ENCODE peak calls at places on chromosomes 2 and 18, in ten cellular contexts. Y, T, I, X, O, U, D, A, C and R are unnamed samples.

GRCh38 chr2:239190921-239191885 is 209.6 kb downstream of the HDAC4 start:
- DNase-seq in X (no peak), U (peak), Y (no peak), A (no peak), I (peak), C (no peak), D (no peak), T (peak), O (no peak), R (no peak)

GRCh38 chr2:16625201-16625729 is 40.4 kb downstream of the CYRIA start:
- DNase-seq in D (no peak), I (peak), U (no peak), X (no peak), T (no peak), A (peak), O (no peak), C (no peak), Y (no peak), R (no peak)

GRCh38 chr2:89833116-89833779 is 1141.8 kb downstream of the RPIA start:
- DNase-seq in C (no peak), D (no peak), I (no peak), A (no peak), U (no peak), T (no peak), Y (no peak), X (no peak), O (peak), R (no peak)

GRCh38 chr2:36618381-36618780 is 20.4 kb upstream of the FEZ2 start:
- DNase-seq in T (peak), X (no peak), I (no peak), A (no peak), Y (peak), D (peak), U (no peak), O (peak), C (no peak), R (peak)

GRCh38 chr2:62794791-62795190 is 89.3 kb downstream of the EHBP1 start:
- DNase-seq in T (no peak), U (no peak), Y (peak), D (no peak), O (no peak), X (no peak), I (no peak), A (no peak), C (no peak), R (peak)

GRCh38 chr2:80299672-80300071 is 4.9 kb downstream of the LRRTM1 start:
- DNase-seq in X (no peak), T (no peak), I (no peak), O (no peak), D (no peak), C (no peak), Y (no peak), U (no peak), A (no peak), R (no peak)

GRCh38 chr18:48296581-48296980 is 112.6 kb downstream of the ZBTB7C start:
- DNase-seq in T (no peak), X (no peak), A (no peak), C (no peak), I (peak), D (no peak), Y (no peak), O (no peak), U (peak), R (no peak)

GRCh38 chr18:66616523-66616983 is 12.7 kb upstream of the CDH19 start:
- DNase-seq in C (no peak), D (peak), T (no peak), U (no peak), X (no peak), A (no peak), O (peak), Y (peak), I (no peak), R (peak)

GRCh38 chr2:35973132-35973736 is 382.3 kb upstream of the CRIM1 start:
- DNase-seq in O (peak), Y (peak), D (peak), T (no peak), A (no peak), X (no peak), U (no peak), I (no peak), C (no peak), R (peak)

GRCh38 chr18:63887424-63887823 is at the start of gene SERPINB2:
- DNase-seq in A (no peak), C (no peak), O (no peak), Y (peak), D (no peak), U (no peak), I (no peak), X (no peak), T (no peak), R (peak)

GRCh38 chr2:85974395-85974794 is 85.6 kb upstream of the ST3GAL5 start:
- DNase-seq in T (no peak), C (no peak), U (no peak), D (no peak), I (peak), A (no peak), O (no peak), Y (no peak), X (no peak), R (peak)

GRCh38 chr2:127508025-127508620 is 18.2 kb downstream of the IWS1 start:
- DNase-seq in Y (no peak), O (no peak), T (no peak), X (no peak), C (no peak), D (no peak), U (no peak), A (no peak), I (no peak), R (peak)

GRCh38 chr2:165700511-165700910 is 93.5 kb downstream of the GALNT3 start:
- DNase-seq in C (no peak), U (no peak), T (peak), X (no peak), A (no peak), Y (no peak), D (no peak), I (no peak), O (no peak), R (no peak)

GRCh38 chr2:191749181-191749540 is 71.2 kb downstream of the NABP1 start:
- DNase-seq in T (no peak), A (no peak), D (no peak), X (no peak), C (no peak), O (no peak), I (no peak), U (no peak), Y (peak), R (peak)

GRCh38 chr2:40405440-40405839 is 46.5 kb downstream of the SLC8A1 start:
- DNase-seq in Y (no peak), T (no peak), D (no peak), X (no peak), I (no peak), A (no peak), C (no peak), O (no peak), U (no peak), R (no peak)

GRCh38 chr2:236819275-236820002 is 249.8 kb downstream of the ACKR3 start:
- DNase-seq in A (no peak), I (no peak), X (no peak), O (no peak), Y (no peak), D (no peak), U (no peak), T (no peak), C (no peak), R (no peak)

GRCh38 chr2:67991456-67991855 is 71.3 kb downstream of the C1D start:
- DNase-seq in O (no peak), U (no peak), D (no peak), I (no peak), Y (no peak), T (no peak), A (no peak), X (no peak), C (no peak), R (no peak)

GRCh38 chr2:69089244-69089643 is 76.3 kb downstream of the ANTXR1 start:
- DNase-seq in T (no peak), O (no peak), C (no peak), X (no peak), A (no peak), D (no peak), I (no peak), Y (no peak), U (no peak), R (no peak)

GRCh38 chr2:178917555-178917954 is 110.3 kb upstream of the TTN start:
- DNase-seq in T (no peak), Y (no peak), C (no peak), O (no peak), I (no peak), U (no peak), X (no peak), A (no peak), D (no peak), R (no peak)

GRCh38 chr18:21996261-21996892 is 173.0 kb upstream of the GATA6 start:
- DNase-seq in I (no peak), D (no peak), T (no peak), X (no peak), A (peak), O (peak), C (no peak), Y (no peak), U (peak), R (peak)

GRCh38 chr2:225788571-225788970 is 389.1 kb downstream of the NYAP2 start:
- DNase-seq in U (no peak), A (no peak), D (no peak), I (no peak), O (no peak), T (no peak), X (no peak), Y (no peak), C (no peak), R (no peak)

GRCh38 chr2:97693476-97693875 is 19.9 kb upstream of the ZAP70 start:
- DNase-seq in X (no peak), A (no peak), I (no peak), U (no peak), O (no peak), T (no peak), C (no peak), Y (peak), D (no peak), R (peak)

GRCh38 chr2:183490930-183491329 is 366.7 kb downstream of the NUP35 start:
- DNase-seq in D (no peak), C (peak), Y (peak), U (no peak), I (no peak), X (no peak), T (no peak), O (peak), A (no peak), R (peak)

GRCh38 chr2:71609029-71609428 is 155.7 kb downstream of the DYSF start:
- DNase-seq in D (peak), I (peak), Y (no peak), T (peak), C (peak), O (no peak), X (no peak), A (no peak), U (peak), R (no peak)

GRCh38 chr2:71610671-71611070 is 157.3 kb downstream of the DYSF start:
- DNase-seq in A (no peak), U (peak), C (peak), O (no peak), D (peak), Y (no peak), T (no peak), I (no peak), X (no peak), R (no peak)

GRCh38 chr2:71609441-71609840 is 156.1 kb downstream of the DYSF start:
- DNase-seq in A (no peak), I (no peak), Y (peak), X (no peak), U (peak), D (no peak), O (no peak), T (no peak), C (peak), R (no peak)

GRCh38 chr2:71611247-71611646 is 157.9 kb downstream of the DYSF start:
- DNase-seq in T (no peak), A (no peak), C (peak), O (no peak), I (no peak), X (no peak), D (peak), Y (no peak), U (peak), R (no peak)

GRCh38 chr2:71609958-71610357 is 156.6 kb downstream of the DYSF start:
- DNase-seq in X (no peak), O (peak), A (no peak), U (no peak), I (no peak), C (no peak), T (no peak), D (no peak), Y (peak), R (peak)
- TF ChIP-seq CTCF in X (peak), O (peak), A (peak), U (peak), I (no peak), C (peak), T (no peak), D (no peak), Y (peak), R (peak)

DNA sequence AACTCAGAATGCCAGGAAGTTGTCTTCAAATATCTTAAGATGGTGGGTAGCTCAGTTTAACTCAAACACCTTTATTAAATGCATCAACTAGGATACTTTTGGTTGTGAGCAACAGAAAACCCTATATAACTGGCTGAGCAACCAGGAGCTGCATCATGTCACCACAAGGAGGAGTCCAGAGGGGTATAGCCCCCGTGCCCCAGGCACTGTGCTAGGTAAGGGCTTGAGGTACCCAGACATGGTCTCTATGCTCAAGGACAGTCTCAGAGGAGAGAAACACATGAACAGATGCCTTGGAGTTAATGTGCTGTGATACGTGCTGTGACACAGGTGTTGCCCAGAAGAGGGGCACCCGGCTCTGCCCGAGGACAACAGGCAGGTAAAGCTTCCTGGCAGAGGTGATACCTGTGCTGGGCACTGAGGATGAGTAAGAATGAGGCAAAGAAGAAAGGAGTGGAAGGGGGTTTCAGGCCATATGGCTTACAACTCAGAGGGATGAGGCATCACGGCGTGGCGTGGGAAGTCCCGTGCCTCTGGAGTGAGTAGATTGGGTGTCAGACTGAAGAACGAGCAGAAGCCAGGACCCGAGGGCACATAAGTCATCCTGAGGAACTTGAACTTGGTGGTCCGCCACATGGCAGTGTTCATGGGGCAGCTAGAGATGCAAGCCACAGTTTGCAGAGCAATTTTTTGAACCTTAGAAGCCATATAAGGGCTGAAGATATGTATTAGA is 32.0 kb upstream of the CAB39 start:
- DNase-seq in A (no peak), D (no peak), U (no peak), O (no peak), C (no peak), X (no peak), Y (peak), I (no peak), T (no peak), R (peak)
- TF ChIP-seq CTCF in A (no peak), D (no peak), U (no peak), O (no peak), C (no peak), X (no peak), Y (peak), I (no peak), T (no peak), R (peak)

GRCh38 chr2:196606516-196606915 is 33.0 kb upstream of the CCDC150 start:
- DNase-seq in A (no peak), Y (no peak), D (no peak), I (no peak), X (no peak), O (no peak), U (no peak), C (no peak), T (no peak), R (no peak)
- TF ChIP-seq CTCF in A (no peak), Y (no peak), D (no peak), I (no peak), X (no peak), O (no peak), U (no peak), C (no peak), T (no peak), R (no peak)

GRCh38 chr2:43107679-43108078 is 118.7 kb downstream of the ZFP36L2 start:
- DNase-seq in O (no peak), D (no peak), Y (no peak), C (no peak), U (no peak), X (no peak), I (peak), T (no peak), A (no peak), R (no peak)

GRCh38 chr2:43104106-43104505 is 122.3 kb downstream of the ZFP36L2 start:
- DNase-seq in T (no peak), O (no peak), U (no peak), A (no peak), Y (no peak), C (no peak), X (no peak), I (no peak), D (no peak), R (no peak)

GRCh38 chr2:43106767-43107527 is 119.5 kb downstream of the ZFP36L2 start:
- DNase-seq in T (no peak), I (no peak), A (no peak), U (no peak), D (no peak), O (peak), Y (no peak), C (no peak), X (no peak), R (no peak)

GRCh38 chr2:43104763-43105162 is 121.6 kb downstream of the ZFP36L2 start:
- DNase-seq in C (no peak), D (no peak), Y (no peak), U (no peak), O (no peak), A (no peak), T (no peak), I (no peak), X (no peak), R (no peak)

DNA sequence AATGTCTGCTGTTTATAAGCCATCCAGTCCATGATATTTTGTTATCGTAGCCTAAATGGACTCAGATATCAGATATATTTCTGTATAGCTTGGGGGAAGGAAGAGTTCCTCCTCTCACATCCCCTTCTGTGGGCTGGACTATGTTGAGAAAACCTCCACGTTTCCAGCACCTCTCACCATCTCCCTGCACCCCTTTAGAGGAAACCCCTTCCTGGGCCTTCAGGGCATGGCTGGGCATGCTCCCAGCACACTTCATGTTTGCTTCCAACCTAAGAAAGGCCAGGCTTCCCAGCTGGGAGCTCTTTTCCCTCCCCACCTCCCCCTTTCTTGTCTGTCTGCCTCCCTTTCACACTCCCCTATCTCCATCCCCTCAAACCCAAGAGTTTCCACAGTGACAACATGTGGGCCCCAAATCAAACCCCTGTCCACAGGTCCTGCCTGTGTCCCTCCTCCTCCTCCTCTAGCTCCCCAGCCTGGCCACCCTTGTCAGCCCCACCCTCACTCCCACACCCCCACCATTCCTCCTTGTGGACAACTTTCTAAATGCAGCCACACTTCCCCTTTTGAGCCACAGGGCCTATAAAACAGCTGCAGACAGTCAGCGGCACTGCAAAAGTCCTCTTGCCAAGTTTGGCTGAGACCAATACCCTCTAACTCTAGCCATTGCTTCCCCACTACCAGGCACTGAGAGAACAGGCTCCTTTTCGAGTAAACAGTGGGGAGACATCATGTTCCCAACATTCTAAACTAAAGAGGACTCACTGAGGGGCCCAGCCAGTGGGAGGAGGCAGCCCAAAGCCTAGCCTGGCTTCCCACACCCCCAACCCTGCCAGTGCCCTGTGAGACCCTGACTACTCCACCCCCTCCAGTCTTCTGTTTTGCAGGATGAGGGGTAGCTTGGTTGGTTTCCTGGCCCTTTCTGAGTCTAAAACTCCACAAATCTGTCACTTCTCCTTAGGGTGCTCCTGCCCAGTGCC is 120.5 kb downstream of the ZFP36L2 start:
- DNase-seq in I (peak), D (no peak), U (no peak), A (peak), X (no peak), O (peak), C (peak), T (no peak), Y (peak), R (peak)
- TF ChIP-seq CTCF in I (no peak), D (no peak), U (peak), A (peak), X (peak), O (peak), C (peak), T (no peak), Y (peak), R (peak)

GRCh38 chr2:152120430-152120829 is 21.6 kb upstream of the CACNB4 start:
- DNase-seq in D (no peak), Y (no peak), X (no peak), A (no peak), T (no peak), O (no peak), U (no peak), I (no peak), C (no peak), R (no peak)

DNA sequence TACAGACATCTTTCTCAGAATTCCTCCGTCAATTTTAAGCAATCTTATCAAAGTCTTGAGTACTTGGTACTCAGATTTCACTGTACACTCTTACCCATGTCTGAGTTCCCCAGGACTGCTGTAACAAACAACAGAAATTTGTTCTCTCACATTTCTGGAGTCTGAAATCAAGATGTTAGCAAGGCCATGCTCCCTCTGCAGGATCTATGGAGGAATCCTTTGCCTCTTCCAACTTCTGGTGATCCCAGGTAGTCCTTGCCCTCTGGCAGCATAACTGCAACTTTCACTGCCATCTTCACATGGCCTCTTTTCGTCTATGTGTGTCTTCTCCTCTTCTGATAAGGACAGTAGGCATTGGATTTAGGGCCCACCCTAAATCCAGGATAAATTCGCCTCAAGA is 17.1 kb upstream of the CACNB4 start:
- DNase-seq in I (no peak), O (no peak), C (no peak), X (no peak), A (no peak), D (no peak), Y (peak), T (no peak), U (no peak), R (peak)
- TF ChIP-seq CTCF in I (no peak), O (no peak), C (no peak), X (no peak), A (no peak), D (no peak), Y (peak), T (no peak), U (no peak), R (peak)

DNA sequence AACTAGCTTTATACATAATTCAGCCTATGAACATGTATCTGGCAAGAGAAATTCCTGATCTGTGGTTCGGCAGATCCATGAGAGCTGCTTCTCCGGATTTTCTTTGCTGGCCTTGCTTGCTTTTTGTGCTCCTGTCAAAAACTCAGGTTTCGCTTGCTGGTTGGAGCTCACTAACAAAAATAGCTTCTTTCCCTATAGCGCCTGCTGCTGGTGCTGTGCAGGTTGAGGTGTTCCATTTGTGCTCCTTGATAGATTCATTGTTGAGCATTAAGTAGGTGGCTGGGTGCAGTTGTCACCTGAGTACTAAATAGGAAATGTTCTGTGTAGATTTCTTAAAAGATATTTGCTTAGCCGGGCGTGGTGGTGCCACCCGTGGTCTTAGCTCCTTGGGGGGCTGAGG is 148.1 kb downstream of the PRPF40A start:
- DNase-seq in X (no peak), T (no peak), O (no peak), I (no peak), Y (no peak), D (peak), C (no peak), U (no peak), A (no peak), R (no peak)
- TF ChIP-seq CTCF in X (no peak), T (no peak), O (no peak), I (no peak), Y (no peak), D (no peak), C (no peak), U (no peak), A (no peak), R (no peak)